ENCODE peak calls at places on chromosomes 16 and 17, in ten cellular contexts. M, C, H, D, T, N, L, Q, O and I are unnamed samples.

GRCh38 chr16:74465281-74465680 is 44.0 kb upstream of the CLEC18B start:
- DNase-seq in C (no peak), T (no peak), H (no peak), L (no peak), Q (no peak), M (no peak), N (no peak), D (no peak), O (no peak), I (no peak)

GRCh38 chr16:6428861-6429260 is 903.8 kb upstream of the RBFOX1 start:
- DNase-seq in Q (no peak), L (no peak), M (no peak), T (no peak), N (no peak), O (no peak), D (no peak), H (no peak), C (no peak), I (no peak)

GRCh38 chr17:1298616-1299015 is 19.2 kb downstream of the TRARG1 start:
- DNase-seq in T (no peak), M (peak; percentile 13), C (no peak), Q (no peak), L (no peak), N (no peak), O (no peak), D (no peak), H (no peak), I (peak; percentile 33)

GRCh38 chr17:61251939-61252865 is 147.4 kb upstream of the TBX2 start:
- DNase-seq in N (peak; percentile 94), T (peak; percentile 91), O (no peak), Q (peak; percentile 90), D (no peak), L (no peak), C (peak; percentile 99), M (no peak), H (peak; percentile 91), I (no peak)

GRCh38 chr17:19549746-19550623 is 16.3 kb downstream of the SLC47A1 start:
- DNase-seq in O (no peak), Q (no peak), H (no peak), L (no peak), T (no peak), N (no peak), M (no peak), D (no peak), C (no peak), I (no peak)

GRCh38 chr17:14310101-14310500 is 9.2 kb downstream of the HS3ST3B1 start:
- DNase-seq in C (no peak), H (no peak), N (no peak), D (no peak), Q (no peak), O (no peak), T (no peak), M (no peak), L (no peak), I (no peak)

GRCh38 chr17:8894673-8895578 is 27.5 kb upstream of the PIK3R6 start:
- DNase-seq in T (peak; percentile 52), D (no peak), O (peak; percentile 53), Q (peak; percentile 1), L (peak; percentile 71), M (no peak), H (no peak), N (peak; percentile 43), C (peak; percentile 76), I (peak; percentile 74)

GRCh38 chr17:8574687-8575086 is 55.8 kb downstream of the MYH10 start:
- DNase-seq in M (no peak), L (no peak), H (no peak), Q (no peak), N (peak; percentile 36), T (no peak), O (no peak), D (no peak), C (peak; percentile 17), I (no peak)

GRCh38 chr16:56781565-56781964 is 51.6 kb downstream of the NUP93 start:
- DNase-seq in T (no peak), N (no peak), Q (no peak), D (no peak), O (no peak), H (no peak), L (peak; percentile 16), M (no peak), C (no peak), I (no peak)

GRCh38 chr17:1830288-1830687 is 483 bp downstream of the RPA1 start:
- DNase-seq in O (peak; percentile 26), N (no peak), M (no peak), C (peak; percentile 10), H (no peak), L (no peak), D (peak; percentile 17), Q (no peak), T (no peak), I (peak; percentile 49)

GRCh38 chr17:75779987-75780889 is 4.4 kb upstream of the UNK start:
- DNase-seq in Q (no peak), N (no peak), L (no peak), H (no peak), M (no peak), T (no peak), C (no peak), D (no peak), O (no peak), I (no peak)

GRCh38 chr16:75192606-75193264 is 14.2 kb downstream of the CTRB2 start:
- DNase-seq in O (no peak), C (no peak), L (no peak), D (no peak), H (no peak), N (no peak), M (no peak), T (no peak), Q (no peak), I (no peak)

GRCh38 chr16:54873081-54873480 is 57.6 kb upstream of the IRX5 start:
- DNase-seq in C (no peak), Q (no peak), L (no peak), N (no peak), D (no peak), M (no peak), T (no peak), O (no peak), H (no peak), I (no peak)

GRCh38 chr16:1532081-1532760 is 1.2 kb upstream of the TMEM204 start:
- DNase-seq in L (no peak), C (peak; percentile 35), M (no peak), D (no peak), T (no peak), Q (no peak), N (peak; percentile 88), H (peak; percentile 89), O (no peak), I (no peak)

GRCh38 chr17:7177210-7177953 is 1.8 kb downstream of the ASGR1 start:
- DNase-seq in M (peak; percentile 36), N (peak; percentile 66), C (peak; percentile 58), H (no peak), T (peak; percentile 57), D (peak; percentile 50), O (peak; percentile 83), Q (no peak), L (peak; percentile 64), I (no peak)